ENCODE peak calls at places on chromosomes 13 and 19, in six cellular contexts. L is T follicular helper cell; W is neural crest cell; K is activated CD8-positive, alpha-beta memory T cell treated with anti-CD3 and anti-CD28 coated beads for 1 hour; I is NCI-H1092 treated with DMSO at 0.1 percent for 48 hours; N is mucosa of gallbladder. T is an unnamed sample.

GRCh38 chr19:13974073-13974472 is 21.8 kb downstream of the DCAF15 start:
- DNase-seq in L (no peak), W (no peak), K (no peak), I (no peak), N (peak; percentile 75), T (peak; percentile 84)

GRCh38 chr13:41178040-41178439 is 16.3 kb downstream of the KBTBD7 start:
- DNase-seq in L (no peak), W (no peak), K (no peak), I (no peak), N (no peak), T (no peak)

GRCh38 chr19:3358392-3358918 is 7.9 kb upstream of the NFIC start:
- DNase-seq in L (no peak), W (no peak), K (no peak), I (no peak), N (no peak), T (no peak)

GRCh38 chr19:55231391-55232283 is 3.1 kb upstream of the TMEM86B start:
- DNase-seq in L (no peak), W (no peak), K (no peak), I (no peak), N (no peak), T (no peak)

GRCh38 chr13:92681239-92681638 is 545.4 kb upstream of the GPC6 start:
- DNase-seq in L (no peak), W (no peak), K (no peak), I (no peak), N (no peak), T (no peak)

GRCh38 chr13:85108356-85108755 is 690.9 kb downstream of the SLITRK6 start:
- DNase-seq in L (no peak), W (no peak), K (no peak), I (no peak), N (no peak), T (no peak)

GRCh38 chr13:63942372-63942771 is 2526.7 kb upstream of the PCDH20 start:
- DNase-seq in L (no peak), W (no peak), K (no peak), I (no peak), N (no peak), T (no peak)

GRCh38 chr19:8265872-8266271 is 42.3 kb downstream of the CD320 start:
- DNase-seq in L (no peak), W (no peak), K (no peak), I (no peak), N (no peak), T (no peak)

GRCh38 chr19:49853852-49854849 is 3.2 kb downstream of the PTOV1 start:
- DNase-seq in L (no peak), W (no peak), K (no peak), I (no peak), N (no peak), T (no peak)

GRCh38 chr19:14670408-14670807 is 4.2 kb downstream of the ADGRE3 start:
- DNase-seq in L (no peak), W (no peak), K (no peak), I (no peak), N (no peak), T (no peak)

GRCh38 chr13:94708971-94709614 is 3.3 kb downstream of the SOX21 start:
- DNase-seq in L (no peak), W (no peak), K (no peak), I (no peak), N (no peak), T (no peak)

GRCh38 chr13:109584844-109585361 is 201.5 kb downstream of the IRS2 start:
- DNase-seq in L (no peak), W (no peak), K (no peak), I (no peak), N (no peak), T (no peak)

GRCh38 chr13:49584771-49585182 is 581 bp downstream of the RCBTB1 start:
- DNase-seq in L (no peak), W (no peak), K (no peak), I (no peak), N (no peak), T (no peak)